ENCODE peak calls at places on chromosomes 6 and 20, in eight cellular contexts. U is CD4-positive, alpha-beta T cell; D is GM10248; I is endothelial cell of umbilical vein; P is stomach; K is omental fat pad; W is lower lobe of right lung; C is transverse colon. N is an unnamed sample.
A peak's percentile ranks its signal among the peaks of the same experiment; 100 is the strongest.

GRCh38 chr6:44105146-44105545 is 22.1 kb downstream of the MRPL14 start:
- DNase-seq in U (no peak), D (no peak), I (no peak), P (no peak), K (no peak), W (no peak), C (no peak), N (no peak)

GRCh38 chr6:37141291-37142046 is 28.5 kb upstream of the PIM1 start:
- DNase-seq in U (no peak), D (no peak), I (no peak), P (no peak), K (no peak), W (no peak), C (no peak), N (peak; percentile 14)

GRCh38 chr6:144334150-144334708 is 49.1 kb downstream of the UTRN start:
- DNase-seq in U (peak; percentile 42), D (peak; percentile 45), I (no peak), P (no peak), K (no peak), W (peak; percentile 57), C (peak; percentile 65), N (no peak)

GRCh38 chr6:8006208-8006607 is 58.0 kb downstream of the BLOC1S5 start:
- DNase-seq in U (no peak), D (peak; percentile 43), I (peak; percentile 80), P (no peak), K (no peak), W (no peak), C (no peak), N (no peak)

GRCh38 chr20:23289724-23290395 is 60.7 kb upstream of the NXT1 start:
- DNase-seq in U (no peak), D (no peak), I (no peak), P (no peak), K (no peak), W (no peak), C (no peak), N (no peak)

GRCh38 chr6:95545691-95546090 is 31.6 kb upstream of the MANEA start:
- DNase-seq in U (no peak), D (no peak), I (no peak), P (no peak), K (no peak), W (no peak), C (no peak), N (no peak)

GRCh38 chr6:15332441-15332840 is 86.6 kb downstream of the JARID2 start:
- DNase-seq in U (no peak), D (no peak), I (no peak), P (no peak), K (no peak), W (no peak), C (no peak), N (no peak)

GRCh38 chr6:41937881-41938574 is 3.6 kb downstream of the CCND3 start:
- DNase-seq in U (peak; percentile 47), D (no peak), I (peak; percentile 30), P (no peak), K (no peak), W (no peak), C (no peak), N (no peak)

GRCh38 chr20:33647603-33648395 is 14.3 kb upstream of the C20orf144 start:
- DNase-seq in U (no peak), D (peak; percentile 69), I (peak; percentile 60), P (peak; percentile 59), K (no peak), W (no peak), C (no peak), N (peak; percentile 20)

GRCh38 chr6:112189494-112189893 is 64.9 kb downstream of the LAMA4 start:
- DNase-seq in U (no peak), D (no peak), I (no peak), P (no peak), K (no peak), W (no peak), C (no peak), N (no peak)

GRCh38 chr20:5390719-5391118 is 74.0 kb upstream of the PROKR2 start:
- DNase-seq in U (no peak), D (no peak), I (no peak), P (no peak), K (no peak), W (no peak), C (no peak), N (no peak)

GRCh38 chr6:25487012-25487411 is 165.0 kb upstream of the SCGN start:
- DNase-seq in U (no peak), D (no peak), I (no peak), P (no peak), K (no peak), W (no peak), C (no peak), N (no peak)

GRCh38 chr6:29442670-29443184 is 3.6 kb downstream of the OR10C1 start:
- DNase-seq in U (no peak), D (no peak), I (no peak), P (no peak), K (no peak), W (no peak), C (no peak), N (no peak)

GRCh38 chr6:127118505-127119360 is at the start of gene RSPO3:
- DNase-seq in U (no peak), D (peak; percentile 24), I (peak; percentile 66), P (peak; percentile 25), K (no peak), W (peak; percentile 47), C (peak; percentile 11), N (no peak)

GRCh38 chr6:16148498-16148897 is 19.6 kb downstream of the MYLIP start:
- DNase-seq in U (no peak), D (no peak), I (no peak), P (peak; percentile 59), K (no peak), W (peak; percentile 52), C (peak; percentile 66), N (no peak)

GRCh38 chr6:7561153-7561964 is 19.9 kb downstream of the DSP start:
- DNase-seq in U (no peak), D (no peak), I (no peak), P (peak; percentile 90), K (no peak), W (no peak), C (peak; percentile 83), N (no peak)

GRCh38 chr6:131789219-131789618 is 18.6 kb upstream of the ENPP1 start:
- DNase-seq in U (no peak), D (no peak), I (no peak), P (no peak), K (no peak), W (no peak), C (no peak), N (no peak)

GRCh38 chr6:113936093-113936934 is 34.6 kb downstream of the HDAC2 start:
- DNase-seq in U (no peak), D (peak; percentile 37), I (peak; percentile 86), P (no peak), K (no peak), W (no peak), C (no peak), N (no peak)

GRCh38 chr20:1883986-1884385 is 11.2 kb upstream of the SIRPA start:
- DNase-seq in U (no peak), D (no peak), I (no peak), P (no peak), K (no peak), W (no peak), C (no peak), N (no peak)

GRCh38 chr6:23498013-23498412 is 628.0 kb upstream of the NRSN1 start:
- DNase-seq in U (no peak), D (no peak), I (no peak), P (no peak), K (no peak), W (no peak), C (no peak), N (no peak)

GRCh38 chr20:50014570-50015562 is 32.1 kb downstream of the SNAI1 start:
- DNase-seq in U (no peak), D (no peak), I (no peak), P (no peak), K (no peak), W (no peak), C (no peak), N (no peak)

GRCh38 chr6:127879685-127880084 is 21.2 kb downstream of the THEMIS start:
- DNase-seq in U (no peak), D (no peak), I (no peak), P (no peak), K (no peak), W (no peak), C (no peak), N (no peak)

GRCh38 chr6:34240329-34241248 is 3.9 kb downstream of the HMGA1 start:
- DNase-seq in U (no peak), D (no peak), I (no peak), P (no peak), K (no peak), W (peak; percentile 26), C (no peak), N (no peak)

GRCh38 chr20:20547221-20547875 is 165.1 kb downstream of the RALGAPA2 start:
- DNase-seq in U (no peak), D (no peak), I (no peak), P (no peak), K (no peak), W (no peak), C (no peak), N (no peak)

GRCh38 chr6:149454405-149454848 is 30.4 kb downstream of the ZC3H12D start:
- DNase-seq in U (no peak), D (no peak), I (peak; percentile 26), P (peak; percentile 96), K (peak; percentile 45), W (peak; percentile 96), C (peak; percentile 88), N (no peak)

GRCh38 chr6:166443166-166443565 is 60.4 kb upstream of the MPC1 start:
- DNase-seq in U (no peak), D (no peak), I (no peak), P (peak; percentile 0), K (no peak), W (no peak), C (no peak), N (no peak)
- TF ChIP-seq CTCF in U (no peak), D (no peak), I (no peak), P (no peak), K (no peak), W (no peak), C (no peak), N (no peak)

GRCh38 chr6:137799950-137800568 is 67.0 kb upstream of the TNFAIP3 start:
- DNase-seq in U (peak; percentile 50), D (peak; percentile 53), I (peak; percentile 68), P (no peak), K (no peak), W (no peak), C (peak; percentile 44), N (no peak)
- TF ChIP-seq CTCF in U (peak; percentile 79), D (peak; percentile 60), I (peak; percentile 53), P (peak; percentile 41), K (no peak), W (peak; percentile 57), C (peak; percentile 49), N (peak; percentile 48)

GRCh38 chr20:32565735-32566032 is 19.4 kb downstream of the NOL4L start:
- DNase-seq in U (no peak), D (no peak), I (no peak), P (no peak), K (no peak), W (no peak), C (no peak), N (no peak)
- TF ChIP-seq CTCF in U (no peak), D (no peak), I (no peak), P (no peak), K (no peak), W (no peak), C (no peak), N (no peak)

DNA sequence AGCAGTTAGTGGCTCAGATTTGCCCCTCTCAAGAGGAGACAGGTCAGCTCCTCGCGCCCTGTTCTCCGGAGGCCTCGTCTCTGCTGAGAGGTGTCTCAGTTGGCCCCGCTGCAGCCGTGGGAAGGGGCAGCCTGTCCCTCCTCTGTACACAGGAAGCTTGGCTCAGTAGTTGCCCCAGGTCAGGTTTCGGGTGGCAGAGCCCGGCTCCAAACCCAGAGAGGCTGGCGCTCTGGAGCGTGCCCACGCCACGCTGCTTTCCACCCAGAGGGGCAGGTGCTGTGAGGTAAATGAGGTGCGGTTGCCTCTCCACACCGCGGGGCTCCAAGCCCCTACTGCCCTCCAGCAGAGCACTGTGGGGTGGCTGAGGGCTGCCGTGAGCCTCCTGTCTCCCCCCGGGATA is 16.0 kb downstream of the DYNLT1 start:
- DNase-seq in U (no peak), D (peak; percentile 9), I (no peak), P (peak; percentile 24), K (no peak), W (peak; percentile 40), C (no peak), N (no peak)
- TF ChIP-seq CTCF in U (no peak), D (no peak), I (no peak), P (no peak), K (no peak), W (no peak), C (no peak), N (no peak)

N was measured in D721Med.